ENCODE peak calls at places on chromosomes 13 and 19, in five cellular contexts. G is HepG2, P is K562, L is HCT116, I is upper lobe of left lung. E is an unnamed sample.

GRCh38 chr13:75195479-75196111 is 286.4 kb downstream of the TBC1D4 start:
- ATAC-seq in P (no peak), I (no peak), L (no peak), G (no peak), E (no peak)

GRCh38 chr19:28332351-28332750 is 880.6 kb downstream of the UQCRFS1 start:
- ATAC-seq in L (no peak), G (no peak), P (no peak), I (no peak), E (no peak)

GRCh38 chr13:32595306-32595705 is 9.1 kb downstream of the PDS5B start:
- ATAC-seq in P (no peak), G (no peak), I (no peak), L (no peak), E (no peak)

GRCh38 chr13:65940720-65941119 is 1289.4 kb downstream of the PCDH9 start:
- ATAC-seq in G (no peak), L (no peak), P (no peak), I (no peak), E (no peak)

GRCh38 chr13:41621716-41622508 is 164.6 kb downstream of the RGCC start:
- ATAC-seq in L (no peak), I (peak; percentile 91), P (no peak), G (no peak), E (peak; percentile 89)

GRCh38 chr19:29836409-29836825 is 24.6 kb downstream of the CCNE1 start:
- ATAC-seq in P (no peak), I (no peak), G (no peak), L (no peak), E (no peak)

GRCh38 chr13:77056382-77056781 is 29.4 kb upstream of the FBXL3 start:
- ATAC-seq in L (no peak), G (no peak), I (no peak), P (no peak), E (no peak)

GRCh38 chr19:17202249-17202648 is 12.9 kb upstream of the USE1 start:
- ATAC-seq in I (no peak), L (peak; percentile 67), G (no peak), P (no peak), E (no peak)

GRCh38 chr19:46943150-46943946 is 76.3 kb upstream of the NPAS1 start:
- ATAC-seq in P (no peak), L (no peak), I (no peak), G (peak; percentile 86), E (no peak)

GRCh38 chr19:34403784-34404108 is 453 bp upstream of the PDCD2L start:
- ATAC-seq in G (no peak), L (peak; percentile 57), P (peak; percentile 44), I (no peak), E (no peak)

GRCh38 chr19:12139309-12139708 is 841 bp downstream of the ZNF20 start:
- ATAC-seq in L (no peak), G (peak; percentile 3), I (no peak), P (no peak), E (no peak)

GRCh38 chr19:4256563-4256962 is 9.7 kb downstream of the YJU2 start:
- ATAC-seq in P (peak; percentile 73), I (no peak), G (no peak), L (peak; percentile 62), E (no peak)

GRCh38 chr13:99556867-99557443 is 55.7 kb downstream of the TM9SF2 start:
- ATAC-seq in L (no peak), G (no peak), I (no peak), P (no peak), E (no peak)

GRCh38 chr19:39211731-39212376 is 7.8 kb upstream of the SYCN start:
- ATAC-seq in I (no peak), G (no peak), L (peak; percentile 75), P (no peak), E (no peak)

GRCh38 chr19:5172859-5173577 is 167.6 kb downstream of the PTPRS start:
- ATAC-seq in L (peak; percentile 74), P (peak; percentile 72), G (no peak), I (peak; percentile 81), E (peak; percentile 65)

GRCh38 chr19:6423499-6424189 is 967 bp downstream of the KHSRP start:
- ATAC-seq in L (peak; percentile 9), P (peak; percentile 23), I (no peak), G (peak; percentile 24), E (no peak)

GRCh38 chr13:112245959-112246358 is 130.2 kb upstream of the SPACA7 start:
- ATAC-seq in L (no peak), P (no peak), I (no peak), G (no peak), E (no peak)

GRCh38 chr13:23632741-23633140 is 62.5 kb downstream of the TNFRSF19 start:
- ATAC-seq in L (no peak), P (no peak), I (no peak), G (no peak), E (no peak)

GRCh38 chr19:44796701-44797115 is 12.2 kb upstream of the BCAM start:
- ATAC-seq in I (no peak), G (peak; percentile 76), P (no peak), L (no peak), E (peak; percentile 32)

GRCh38 chr19:3060852-3061182 is 1.5 kb downstream of the TLE5 start:
- ATAC-seq in L (no peak), I (no peak), G (no peak), P (no peak), E (no peak)

GRCh38 chr19:3062165-3063105 is at the start of gene TLE5:
- ATAC-seq in P (peak; percentile 65), G (peak; percentile 39), L (peak; percentile 65), I (peak; percentile 80), E (peak; percentile 81)

GRCh38 chr19:3064011-3064330 is 1.7 kb upstream of the TLE5 start:
- ATAC-seq in L (no peak), I (no peak), P (no peak), G (no peak), E (no peak)

GRCh38 chr19:3059653-3060052 is 2.6 kb downstream of the TLE5 start:
- ATAC-seq in L (no peak), P (no peak), I (no peak), G (no peak), E (no peak)

DNA sequence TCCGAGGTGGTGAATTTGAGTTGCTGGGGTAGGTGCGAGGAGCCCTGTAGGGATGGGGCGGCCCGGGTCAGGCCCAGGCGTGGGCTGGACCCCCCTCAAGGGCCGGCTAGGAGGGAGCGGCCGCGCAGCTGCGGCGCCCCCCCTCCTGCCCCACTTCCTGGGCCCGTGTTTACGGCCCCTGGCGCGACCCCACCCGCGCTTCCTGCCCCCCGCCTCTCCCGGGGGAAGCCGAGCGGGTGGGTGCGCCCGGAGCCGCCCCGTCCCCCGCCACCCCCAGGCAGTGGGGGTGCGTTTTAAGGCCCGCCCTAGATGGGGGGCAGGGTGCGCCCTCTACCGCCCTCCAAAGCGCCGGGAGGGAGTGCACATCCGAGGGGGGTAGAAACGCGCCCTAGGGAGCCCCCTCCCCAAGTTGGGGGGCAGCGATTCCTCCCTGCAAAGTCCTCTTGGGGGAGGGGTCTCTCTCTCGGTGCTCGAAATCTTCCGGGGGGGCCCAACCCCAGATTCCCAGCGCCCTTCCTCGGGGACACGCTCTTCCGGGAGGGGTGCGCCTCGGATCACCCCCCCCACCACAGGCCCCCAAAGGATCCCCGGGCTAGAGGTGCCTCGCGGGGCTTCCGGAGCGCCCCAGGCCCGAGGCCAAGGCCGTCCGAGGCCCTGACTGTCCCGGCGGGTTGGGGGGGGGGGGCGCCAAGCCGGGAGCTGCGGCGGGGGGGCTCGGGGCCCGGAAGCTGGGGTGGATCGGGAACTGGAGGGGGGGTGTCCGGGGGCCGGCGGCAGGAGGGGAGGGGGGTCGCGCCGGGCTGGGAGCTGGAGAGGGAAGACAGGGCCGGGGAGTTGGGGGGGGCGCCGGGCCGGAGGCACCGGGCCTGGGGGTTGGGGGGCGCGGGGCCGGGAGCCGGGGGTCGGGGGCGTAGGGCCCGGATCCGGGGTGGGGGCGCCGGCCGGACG is 807 bp downstream of the TLE5 start:
- ATAC-seq in G (no peak), I (peak; percentile 72), P (peak; percentile 87), L (peak; percentile 54), E (peak; percentile 44)
- TF ChIP-seq POLR2A in G (no peak), I (no peak), P (peak; percentile 64), L (no peak), E (peak; percentile 39)

DNA sequence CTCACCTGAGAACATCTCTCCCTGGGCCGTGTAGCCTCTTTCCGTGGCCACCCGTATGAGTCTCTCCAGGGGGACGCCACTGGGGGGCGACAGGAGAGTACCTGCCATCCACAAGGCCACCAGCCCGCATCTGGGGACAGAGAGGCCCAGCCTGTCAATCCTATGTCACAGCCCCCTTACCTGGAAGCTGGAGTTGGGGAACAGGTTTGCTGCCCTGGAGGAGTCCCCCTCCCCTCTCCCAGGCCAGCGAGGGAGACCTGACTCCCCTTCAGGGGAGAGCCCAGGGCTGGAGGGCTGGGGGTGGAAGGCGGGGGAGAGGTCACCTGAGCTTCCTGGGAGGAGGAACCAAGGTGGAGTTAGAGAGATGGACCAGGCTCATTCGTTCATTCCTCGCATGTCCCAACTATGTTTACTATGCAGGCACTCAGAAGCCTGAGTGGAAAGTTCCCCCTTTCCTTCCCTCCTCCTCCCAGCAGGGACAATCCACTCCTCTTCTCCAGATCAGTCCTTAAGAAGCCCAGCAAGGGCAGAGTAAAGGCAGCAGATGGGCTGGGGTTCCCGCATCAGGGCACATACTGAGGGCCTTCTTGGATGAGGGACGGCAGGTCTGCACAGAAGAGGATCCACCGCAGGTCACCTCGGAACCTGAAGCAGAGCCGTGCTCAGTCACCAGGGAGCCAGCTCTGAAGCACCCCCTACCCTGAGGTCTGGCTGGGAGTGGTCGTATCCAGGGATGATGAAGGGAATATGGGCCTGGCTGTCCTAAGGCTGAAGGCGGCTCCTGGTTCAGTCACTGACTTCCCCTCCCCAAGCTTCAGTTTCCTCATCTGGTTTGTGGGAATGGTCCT is 5.5 kb downstream of the ACTMAP start:
- ATAC-seq in G (peak; percentile 57), I (peak; percentile 5), P (peak; percentile 75), L (peak; percentile 60), E (no peak)
- TF ChIP-seq POLR2AphosphoS5 in G (no peak), I (peak; percentile 61), P (no peak), L (no peak), E (no peak)

DNA sequence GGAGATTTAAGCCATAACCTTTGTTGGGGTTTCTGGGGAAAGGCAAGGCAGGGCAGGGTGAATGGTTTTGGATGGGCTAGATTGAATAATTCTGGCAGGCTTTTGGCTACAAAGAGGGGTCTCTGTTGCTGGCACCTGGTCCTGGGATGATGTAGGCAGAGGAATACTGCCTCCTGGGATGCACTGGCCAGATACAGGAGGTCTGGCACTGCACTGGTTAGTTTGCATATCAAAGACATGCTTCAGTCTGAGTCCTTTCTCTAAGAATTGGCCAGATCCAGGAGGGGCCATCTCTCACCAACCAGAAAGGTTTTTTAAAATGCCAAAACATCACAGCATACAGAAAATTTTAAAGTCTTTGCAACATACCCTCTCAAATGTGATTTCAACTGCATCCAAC is 8.0 kb upstream of the MEDAG start:
- ATAC-seq in L (no peak), G (no peak), I (no peak), P (no peak), E (no peak)
- H3K27ac ChIP-seq in L (no peak overlapping the region), G (no peak overlapping the region), I (no peak overlapping the region), P (no peak overlapping the region), E (peak overlapping the region; percentile 63)

GRCh38 chr19:7699422-7700127 is 2.4 kb downstream of the FCER2 start:
- ATAC-seq in L (no peak), G (no peak), P (peak; percentile 73), I (no peak), E (no peak)
- TF ChIP-seq POLR2A in L (no peak), G (no peak), P (no peak), I (no peak), E (no peak)

GRCh38 chr19:814108-815078 is 7.4 kb downstream of the PLPPR3 start:
- ATAC-seq in P (no peak), G (peak; percentile 6), L (peak; percentile 10), I (peak; percentile 4), E (no peak)
- TF ChIP-seq POLR2AphosphoS5 in P (no peak), G (no peak), L (no peak), I (no peak), E (no peak)

E was measured in gastroesophageal sphincter.